ENCODE peak calls at places on chromosomes 11 and 22, in six cellular contexts. G, I, V, X, L and K are unnamed samples.

GRCh38 chr11:128022007-128022368 is 565.4 kb downstream of the ETS1 start:
- DNase-seq in G (peak), I (no peak), V (no peak), X (no peak), L (no peak), K (no peak)

GRCh38 chr11:124716596-124716995 is 23.1 kb upstream of the NRGN start:
- DNase-seq in G (no peak), I (no peak), V (no peak), X (no peak), L (no peak), K (no peak)

GRCh38 chr22:33579448-33580093 is 340.7 kb downstream of the LARGE1 start:
- DNase-seq in G (peak), I (peak), V (no peak), X (peak), L (peak), K (peak)

GRCh38 chr11:45815747-45816146 is 10.8 kb downstream of the SLC35C1 start:
- DNase-seq in G (no peak), I (no peak), V (no peak), X (peak), L (no peak), K (no peak)

GRCh38 chr22:29004647-29005371 is 56.8 kb downstream of the C22orf31 start:
- DNase-seq in G (no peak), I (peak), V (no peak), X (no peak), L (peak), K (no peak)

GRCh38 chr11:13277719-13278619 is at the start of gene BMAL1:
- DNase-seq in G (peak), I (no peak), V (no peak), X (no peak), L (peak), K (peak)

GRCh38 chr11:44893250-44894216 is 57.1 kb downstream of the TP53I11 start:
- DNase-seq in G (no peak), I (no peak), V (no peak), X (no peak), L (no peak), K (no peak)

GRCh38 chr22:35742342-35743100 is 24.8 kb downstream of the APOL5 start:
- DNase-seq in G (no peak), I (no peak), V (no peak), X (peak), L (no peak), K (no peak)

GRCh38 chr22:47098121-47098520 is 335.7 kb downstream of the TBC1D22A start:
- DNase-seq in G (no peak), I (no peak), V (no peak), X (no peak), L (no peak), K (no peak)

GRCh38 chr11:11558352-11558751 is 63.5 kb downstream of the GALNT18 start:
- DNase-seq in G (no peak), I (no peak), V (no peak), X (no peak), L (no peak), K (no peak)

GRCh38 chr11:6476571-6476970 is 2.8 kb upstream of the TRIM3 start:
- DNase-seq in G (no peak), I (no peak), V (no peak), X (no peak), L (no peak), K (no peak)

GRCh38 chr11:95505927-95506426 is 275.0 kb upstream of the SESN3 start:
- DNase-seq in G (no peak), I (no peak), V (no peak), X (peak), L (no peak), K (no peak)

GRCh38 chr11:70595452-70595851 is 197.1 kb downstream of the CTTN start:
- DNase-seq in G (no peak), I (no peak), V (no peak), X (no peak), L (no peak), K (no peak)

GRCh38 chr11:40274017-40274416 is 1185.4 kb downstream of the LRRC4C start:
- DNase-seq in G (no peak), I (no peak), V (no peak), X (no peak), L (no peak), K (no peak)

GRCh38 chr22:49962751-49963646 is 2.4 kb downstream of the PIM3 start:
- DNase-seq in G (no peak), I (no peak), V (no peak), X (no peak), L (no peak), K (no peak)

GRCh38 chr11:69241075-69241740 is 52.7 kb upstream of the MYEOV start:
- DNase-seq in G (no peak), I (no peak), V (no peak), X (no peak), L (no peak), K (no peak)

GRCh38 chr11:129490004-129490403 is 114.4 kb downstream of the BARX2 start:
- DNase-seq in G (no peak), I (no peak), V (no peak), X (no peak), L (no peak), K (no peak)

GRCh38 chr22:20634560-20635226 is 127.3 kb downstream of the MED15 start:
- DNase-seq in G (no peak), I (no peak), V (no peak), X (no peak), L (no peak), K (no peak)

GRCh38 chr11:5690216-5690615 is 626 bp downstream of the TRIM22 start:
- DNase-seq in G (no peak), I (no peak), V (no peak), X (no peak), L (no peak), K (no peak)

GRCh38 chr11:27703453-27703852 is 3.2 kb upstream of the BDNF start:
- DNase-seq in G (no peak), I (no peak), V (no peak), X (no peak), L (no peak), K (no peak)

GRCh38 chr11:504053-504993 is 2.7 kb downstream of the RNH1 start:
- DNase-seq in G (peak), I (no peak), V (no peak), X (peak), L (no peak), K (peak)

GRCh38 chr11:43944761-43945311 is 2.4 kb downstream of the C11orf96 start:
- DNase-seq in G (peak), I (peak), V (no peak), X (peak), L (peak), K (peak)

GRCh38 chr11:34222030-34222429 is 116.6 kb downstream of the NAT10 start:
- DNase-seq in G (no peak), I (no peak), V (no peak), X (no peak), L (no peak), K (no peak)

GRCh38 chr22:22380098-22381030 is 128.2 kb downstream of the ZNF280B start:
- DNase-seq in G (peak), I (no peak), V (no peak), X (peak), L (peak), K (peak)

GRCh38 chr11:122559734-122560382 is 95.7 kb upstream of the UBASH3B start:
- DNase-seq in G (no peak), I (peak), V (no peak), X (peak), L (peak), K (no peak)

GRCh38 chr22:49406879-49407587 is 420.6 kb downstream of the BRD1 start:
- DNase-seq in G (no peak), I (no peak), V (no peak), X (no peak), L (no peak), K (no peak)

GRCh38 chr11:616320-617220 is 820 bp upstream of the IRF7 start:
- DNase-seq in G (no peak), I (no peak), V (no peak), X (no peak), L (peak), K (no peak)

GRCh38 chr11:86068951-86069407 is at the start of gene PICALM:
- DNase-seq in G (peak), I (peak), V (peak), X (peak), L (peak), K (peak)

GRCh38 chr22:49237279-49237678 is 590.4 kb downstream of the BRD1 start:
- DNase-seq in G (no peak), I (no peak), V (no peak), X (no peak), L (peak), K (no peak)

GRCh38 chr11:47342854-47343253 is 9.6 kb downstream of the MYBPC3 start:
- DNase-seq in G (no peak), I (no peak), V (no peak), X (no peak), L (no peak), K (no peak)

GRCh38 chr11:130874396-130874795 is 41.9 kb downstream of the SNX19 start:
- DNase-seq in G (no peak), I (no peak), V (no peak), X (no peak), L (no peak), K (no peak)

GRCh38 chr11:124799384-124800225 is 601 bp downstream of the MSANTD2 start:
- DNase-seq in G (peak), I (no peak), V (no peak), X (peak), L (peak), K (peak)

GRCh38 chr22:37089451-37089850 is 20.1 kb downstream of the TMPRSS6 start:
- DNase-seq in G (no peak), I (no peak), V (no peak), X (peak), L (no peak), K (no peak)

GRCh38 chr11:116379185-116379828 is 393.5 kb downstream of the BUD13 start:
- DNase-seq in G (no peak), I (peak), V (no peak), X (peak), L (peak), K (no peak)

GRCh38 chr22:39462443-39463147 is 5.8 kb downstream of the MGAT3 start:
- DNase-seq in G (no peak), I (peak), V (peak), X (peak), L (no peak), K (no peak)

GRCh38 chr11:96342131-96342970 is 644 bp downstream of the MAML2 start:
- DNase-seq in G (no peak), I (no peak), V (no peak), X (no peak), L (no peak), K (no peak)

GRCh38 chr11:115324569-115325432 is 179.4 kb downstream of the CADM1 start:
- DNase-seq in G (peak), I (peak), V (peak), X (peak), L (no peak), K (peak)

GRCh38 chr22:41048791-41049717 is 43.3 kb upstream of the EP300 start:
- DNase-seq in G (no peak), I (peak), V (no peak), X (peak), L (peak), K (no peak)

GRCh38 chr11:77471520-77472234 is 2.2 kb downstream of the PAK1 start:
- DNase-seq in G (no peak), I (peak), V (no peak), X (peak), L (no peak), K (no peak)
- TF ChIP-seq TAF1 in G (no peak), I (no peak), V (no peak), X (no peak), L (no peak), K (no peak)

GRCh38 chr11:125950696-125951645 is 5.1 kb downstream of the VSIG10L2 start:
- DNase-seq in G (no peak), I (no peak), V (no peak), X (no peak), L (no peak), K (no peak)
- TF ChIP-seq POLR2AphosphoS5 in G (no peak), I (no peak), V (no peak), X (no peak), L (no peak), K (no peak)

GRCh38 chr11:2270322-2271076 is at the start of gene ASCL2:
- DNase-seq in G (no peak), I (no peak), V (no peak), X (peak), L (no peak), K (no peak)

GRCh38 chr11:2267306-2267861 is 3.0 kb downstream of the ASCL2 start:
- DNase-seq in G (no peak), I (no peak), V (no peak), X (peak), L (no peak), K (no peak)

GRCh38 chr11:2269601-2270321 is 627 bp downstream of the ASCL2 start:
- DNase-seq in G (no peak), I (no peak), V (no peak), X (peak), L (peak), K (no peak)

GRCh38 chr11:2267871-2268825 is 2.2 kb downstream of the ASCL2 start:
- DNase-seq in G (no peak), I (no peak), V (no peak), X (no peak), L (no peak), K (no peak)

GRCh38 chr11:2268911-2269600 is 1.3 kb downstream of the ASCL2 start:
- DNase-seq in G (peak), I (peak), V (no peak), X (peak), L (peak), K (no peak)
- TF ChIP-seq POLR2A in G (no peak), I (no peak), V (no peak), X (no peak), L (no peak), K (no peak)

DNA sequence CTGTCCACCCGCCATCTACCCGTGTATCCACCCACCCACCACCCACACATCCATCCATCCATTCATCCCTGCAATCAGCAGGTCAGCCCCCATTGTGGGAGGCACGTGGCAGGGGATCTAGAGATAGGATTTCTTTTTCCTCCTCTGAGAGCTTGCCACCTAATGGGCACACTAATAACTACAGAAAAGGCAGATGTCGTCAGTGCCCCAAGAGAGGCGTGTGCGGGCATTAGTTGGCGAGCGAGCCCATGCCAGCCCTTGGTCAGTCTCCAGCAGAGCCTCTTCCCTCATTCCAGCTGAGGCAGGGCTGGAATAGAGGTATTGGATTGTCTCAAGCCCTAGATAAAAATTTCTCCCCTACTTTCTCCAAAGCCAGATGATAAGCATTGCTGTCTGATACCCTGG is 9.7 kb downstream of the USP2 start:
- DNase-seq in G (no peak), I (no peak), V (no peak), X (no peak), L (no peak), K (no peak)
- TF ChIP-seq TAF1 in G (no peak), I (no peak), V (no peak), X (no peak), L (no peak), K (no peak)

GRCh38 chr11:35605691-35606090 is 12.6 kb upstream of the FJX1 start:
- DNase-seq in G (no peak), I (no peak), V (no peak), X (no peak), L (no peak), K (no peak)
- TF ChIP-seq POLR2AphosphoS5 in G (no peak), I (no peak), V (no peak), X (no peak), L (no peak), K (no peak)

DNA sequence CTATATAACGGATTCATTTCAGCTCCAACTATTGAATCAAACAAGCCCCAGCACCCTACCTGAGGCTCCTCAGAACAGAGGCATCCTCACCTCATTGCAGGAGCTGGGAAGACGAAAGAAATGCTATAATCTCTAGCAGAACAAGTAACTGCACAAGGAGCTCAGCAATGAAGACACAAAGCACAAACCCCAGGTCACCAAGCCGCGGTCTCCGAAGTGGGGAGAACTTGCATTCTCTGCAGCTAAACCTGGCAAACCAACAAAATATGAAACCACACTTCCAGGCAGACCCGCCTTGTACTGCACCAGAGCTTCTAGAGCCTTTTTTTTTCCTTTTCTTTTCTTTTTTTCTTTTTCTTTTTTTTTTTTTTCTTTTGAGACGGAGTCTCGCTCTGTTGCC is 21.8 kb upstream of the CD5 start:
- DNase-seq in G (no peak), I (no peak), V (no peak), X (no peak), L (no peak), K (no peak)
- TF ChIP-seq POLR2A in G (no peak), I (no peak), V (no peak), X (no peak), L (no peak), K (no peak)

DNA sequence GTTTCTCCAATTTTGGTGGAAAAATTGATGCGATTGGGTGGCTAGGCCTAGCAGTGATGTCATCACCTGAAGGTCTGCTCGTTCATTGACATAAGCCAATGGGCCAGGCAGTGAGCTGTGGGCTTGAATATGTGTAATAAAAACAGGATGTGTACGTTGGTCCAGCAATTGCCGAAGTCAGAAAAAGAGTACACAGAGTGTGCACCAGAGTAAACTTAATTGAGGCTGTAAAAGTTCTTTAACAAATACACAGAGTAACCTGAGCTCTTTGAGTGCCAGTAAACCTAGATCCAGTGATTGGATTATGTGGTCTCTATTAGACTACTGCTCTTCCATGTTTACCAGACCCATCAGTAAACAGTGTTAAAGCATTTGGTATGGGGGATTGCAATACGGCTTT is 13.0 kb upstream of the GLYATL1 start:
- DNase-seq in G (no peak), I (peak), V (no peak), X (no peak), L (no peak), K (no peak)
- TF ChIP-seq TAF1 in G (no peak), I (no peak), V (no peak), X (no peak), L (no peak), K (no peak)

GRCh38 chr22:46092646-46093410 is 57.5 kb upstream of the PPARA start:
- DNase-seq in G (no peak), I (no peak), V (no peak), X (no peak), L (no peak), K (no peak)
- TF ChIP-seq POLR2AphosphoS5 in G (no peak), I (no peak), V (no peak), X (no peak), L (no peak), K (no peak)

GRCh38 chr11:8682219-8683114 is at the start of the genes RPL27A and TRIM66:
- DNase-seq in G (peak), I (peak), V (peak), X (peak), L (peak), K (peak)
- TF ChIP-seq POLR2A in G (peak), I (peak), V (peak), X (peak), L (peak), K (peak)